ENCODE peak calls at places on chromosomes 16 and 17, in five cellular contexts. C, H, R, W and Q are unnamed samples.

GRCh38 chr17:8025176-8025911 is 13.5 kb upstream of the ALOX15B start:
- DNase-seq in C (no peak), W (no peak), R (no peak), H (no peak), Q (no peak)

GRCh38 chr16:8729779-8730334 is 55.4 kb downstream of the ABAT start:
- DNase-seq in H (no peak), W (no peak), R (no peak), C (no peak), Q (no peak)

GRCh38 chr16:19681637-19682036 is 36.4 kb downstream of the KNOP1 start:
- DNase-seq in H (no peak), R (no peak), C (no peak), W (no peak), Q (no peak)

GRCh38 chr17:39513256-39513655 is 52.0 kb downstream of the CDK12 start:
- DNase-seq in H (no peak), W (no peak), R (no peak), C (no peak), Q (no peak)

GRCh38 chr17:32240745-32241144 is 24.9 kb upstream of the RHBDL3 start:
- DNase-seq in C (no peak), R (no peak), H (no peak), W (no peak), Q (no peak)

GRCh38 chr16:19913306-19913717 is 28.7 kb upstream of the GPRC5B start:
- DNase-seq in R (no peak), H (no peak), C (no peak), W (no peak), Q (no peak)

GRCh38 chr17:2172447-2172938 is 117.6 kb downstream of the HIC1 start:
- DNase-seq in R (no peak), H (no peak), C (no peak), W (peak), Q (peak)

GRCh38 chr17:69524854-69525253 is 110.4 kb downstream of the MAP2K6 start:
- DNase-seq in H (no peak), C (no peak), W (peak), R (no peak), Q (no peak)

GRCh38 chr17:77479817-77480508 is 339.2 kb downstream of the SEC14L1 start:
- DNase-seq in R (no peak), H (no peak), C (no peak), W (no peak), Q (no peak)

GRCh38 chr17:78121801-78122220 is 6.7 kb downstream of the TMC6 start:
- DNase-seq in R (no peak), W (no peak), H (no peak), C (no peak), Q (no peak)

GRCh38 chr17:28549274-28550132 is 2.9 kb downstream of the UNC119 start:
- DNase-seq in C (no peak), R (peak), W (no peak), H (no peak), Q (no peak)

GRCh38 chr17:77555741-77556291 is 402.7 kb upstream of the TNRC6C start:
- DNase-seq in C (no peak), H (no peak), W (no peak), R (no peak), Q (peak)

GRCh38 chr17:59530561-59530960 is 34.8 kb upstream of the DHX40 start:
- DNase-seq in C (no peak), W (no peak), H (no peak), R (no peak), Q (no peak)

GRCh38 chr17:8953152-8953885 is 12.2 kb downstream of the PIK3R5 start:
- DNase-seq in H (no peak), C (no peak), W (no peak), R (no peak), Q (no peak)

GRCh38 chr16:16183562-16183961 is 39.7 kb downstream of the ABCC6 start:
- DNase-seq in C (no peak), W (no peak), R (no peak), H (no peak), Q (no peak)

GRCh38 chr16:66270333-66270927 is 96.1 kb upstream of the CDH5 start:
- DNase-seq in H (no peak), R (peak), C (peak), W (peak), Q (peak)

GRCh38 chr16:70767377-70768204 is 33.4 kb downstream of the VAC14 start:
- DNase-seq in H (no peak), W (peak), C (no peak), R (no peak), Q (no peak)

GRCh38 chr16:86740817-86741799 is 162.8 kb downstream of the FOXL1 start:
- DNase-seq in H (no peak), C (no peak), W (peak), R (no peak), Q (peak)

GRCh38 chr17:72089453-72089987 is 31.3 kb upstream of the SOX9 start:
- DNase-seq in W (no peak), R (no peak), C (no peak), H (no peak), Q (no peak)

GRCh38 chr16:66228791-66229190 is 137.7 kb upstream of the CDH5 start:
- DNase-seq in R (no peak), C (no peak), W (no peak), H (no peak), Q (no peak)

GRCh38 chr16:23826528-23827244 is 9.1 kb upstream of the PRKCB start:
- DNase-seq in H (peak), C (no peak), W (no peak), R (no peak), Q (no peak)

GRCh38 chr16:15041260-15042011 is 14.4 kb downstream of the NTAN1 start:
- DNase-seq in R (no peak), C (no peak), H (peak), W (no peak), Q (no peak)

GRCh38 chr17:46738544-46738943 is 79.9 kb downstream of the WNT3 start:
- DNase-seq in R (no peak), C (no peak), W (no peak), H (no peak), Q (no peak)

GRCh38 chr17:39080416-39081179 is 70.8 kb downstream of the PLXDC1 start:
- DNase-seq in R (no peak), W (peak), H (no peak), C (no peak), Q (no peak)

GRCh38 chr17:63494300-63494928 is 17.6 kb downstream of the ACE start:
- DNase-seq in C (no peak), R (no peak), H (no peak), W (no peak), Q (no peak)

GRCh38 chr16:8370374-8371015 is 219.8 kb downstream of the TMEM114 start:
- DNase-seq in R (no peak), C (no peak), H (peak), W (peak), Q (peak)

GRCh38 chr17:7178973-7179316 is 225 bp downstream of the ASGR1 start:
- DNase-seq in W (no peak), R (no peak), C (no peak), H (no peak), Q (no peak)

GRCh38 chr16:88022076-88023042 is 71.1 kb downstream of the BANP start:
- DNase-seq in H (no peak), C (no peak), R (no peak), W (no peak), Q (no peak)

GRCh38 chr17:3890893-3891219 is 2.0 kb downstream of the CAMKK1 start:
- DNase-seq in R (no peak), C (no peak), H (no peak), W (no peak), Q (no peak)

GRCh38 chr17:39002991-39003715 is 36.0 kb upstream of the FBXO47 start:
- DNase-seq in H (peak), W (peak), R (peak), C (no peak), Q (no peak)

GRCh38 chr16:70694517-70695218 is 8.8 kb upstream of the MTSS2 start:
- DNase-seq in H (no peak), W (peak), R (no peak), C (no peak), Q (no peak)

GRCh38 chr16:11108466-11108805 is 147.6 kb downstream of the SOCS1 start:
- DNase-seq in H (no peak), W (no peak), R (no peak), C (no peak), Q (no peak)

GRCh38 chr16:59552164-59552563 is 818.0 kb upstream of the GOT2 start:
- DNase-seq in C (no peak), W (no peak), R (no peak), H (no peak), Q (no peak)

GRCh38 chr16:68450741-68451140 is 2.4 kb upstream of the SMPD3 start:
- DNase-seq in R (no peak), C (no peak), H (no peak), W (peak), Q (no peak)

GRCh38 chr17:13557077-13557476 is 44.7 kb downstream of the HS3ST3A1 start:
- DNase-seq in C (no peak), H (no peak), W (peak), R (no peak), Q (no peak)